ENCODE peak calls at places on chromosomes 3 and 15, in four cellular contexts. C, Q, A and E are unnamed samples.

GRCh38 chr15:89051875-89052274 is 36.4 kb upstream of the ABHD2 start:
- DNase-seq in A (peak), C (no peak), Q (no peak), E (no peak)

GRCh38 chr3:38738630-38739395 is 77.2 kb downstream of the SCN10A start:
- DNase-seq in Q (peak), A (peak), C (no peak), E (peak)

GRCh38 chr3:66675383-66675782 is 174.6 kb upstream of the LRIG1 start:
- DNase-seq in Q (no peak), A (no peak), C (no peak), E (no peak)

GRCh38 chr3:36172699-36173098 is 207.6 kb upstream of the STAC start:
- DNase-seq in Q (no peak), A (no peak), C (no peak), E (no peak)

GRCh38 chr3:52023860-52024764 is 28.4 kb upstream of the RPL29 start:
- DNase-seq in A (no peak), Q (no peak), C (peak), E (no peak)

GRCh38 chr15:79036323-79036722 is 54.3 kb downstream of the RASGRF1 start:
- DNase-seq in A (no peak), C (no peak), Q (no peak), E (no peak)

GRCh38 chr3:71495708-71496472 is 87.6 kb downstream of the FOXP1 start:
- DNase-seq in Q (no peak), A (peak), C (no peak), E (no peak)

GRCh38 chr3:49880581-49881328 is 11.0 kb upstream of the CAMKV start:
- DNase-seq in A (no peak), Q (no peak), C (no peak), E (no peak)

GRCh38 chr15:80182611-80183210 is 29.9 kb downstream of the FAH start:
- DNase-seq in C (no peak), A (no peak), Q (no peak), E (no peak)

GRCh38 chr15:74920472-74920871 is 13.8 kb upstream of the FAM219B start:
- DNase-seq in C (no peak), A (no peak), Q (no peak), E (no peak)

GRCh38 chr15:65420975-65421359 is 1.8 kb downstream of the IGDCC4 start:
- DNase-seq in A (no peak), C (no peak), Q (no peak), E (no peak)
- H3K9ac ChIP-seq in A (no peak), C (no peak), Q (peak), E (peak)

GRCh38 chr15:56165234-56165633 is 78.4 kb downstream of the RFX7 start:
- DNase-seq in C (no peak), Q (no peak), A (no peak), E (no peak)

DNA sequence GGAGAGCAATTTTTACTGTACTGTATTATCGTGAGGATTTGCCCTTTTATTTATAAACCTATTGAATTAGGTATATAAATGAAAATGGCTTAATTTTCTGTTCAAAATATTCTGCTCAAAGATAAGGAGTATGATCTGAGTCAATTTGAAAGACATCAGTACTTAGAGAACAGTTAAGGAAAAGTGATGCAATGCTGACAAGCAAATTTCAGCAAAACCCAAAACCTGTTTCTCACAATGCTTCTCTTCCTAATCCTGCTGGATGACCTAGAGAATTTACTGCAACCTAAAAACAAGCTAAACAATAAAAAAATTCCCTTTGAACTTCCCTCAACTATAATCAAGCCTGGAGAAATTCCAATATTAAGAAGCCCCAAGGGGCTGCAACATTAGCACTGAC is 82.7 kb downstream of the RFX7 start:
- DNase-seq in A (no peak), Q (no peak), C (no peak), E (no peak)
- TF ChIP-seq YY1 in A (no peak), Q (no peak), C (no peak), E (no peak)

DNA sequence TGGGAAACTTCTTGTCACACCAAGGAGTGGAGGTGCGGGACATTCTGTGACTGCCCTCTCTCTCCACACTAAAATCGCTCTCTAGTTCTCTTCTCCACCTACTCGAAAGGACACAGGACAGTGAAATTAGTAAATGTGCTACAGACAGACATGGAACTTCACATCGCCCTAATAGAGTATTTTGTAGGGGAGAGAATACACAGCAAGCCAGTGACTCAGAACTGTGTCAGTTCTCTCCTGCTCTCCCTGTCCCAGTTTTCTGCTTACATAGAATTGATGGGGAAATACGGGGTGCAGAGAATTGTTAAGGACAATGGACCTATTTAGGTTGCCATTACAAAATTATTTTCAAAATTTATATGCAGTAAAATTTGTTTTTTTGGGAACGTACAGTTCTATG is 159.6 kb upstream of the GADL1 start:
- DNase-seq in Q (no peak), A (no peak), C (no peak), E (no peak)
- TF ChIP-seq SUZ12 in Q (no peak), A (no peak), C (no peak), E (no peak)

GRCh38 chr3:80769683-80770082 is 991.8 kb downstream of the GBE1 start:
- DNase-seq in C (no peak), Q (no peak), A (no peak), E (peak)
- H3K9ac ChIP-seq in C (no peak), Q (no peak), A (no peak), E (peak)

GRCh38 chr3:195207731-195208130 is 63.2 kb downstream of the XXYLT1 start:
- DNase-seq in A (no peak), Q (no peak), C (no peak), E (no peak)

GRCh38 chr3:195207056-195207455 is 63.9 kb downstream of the XXYLT1 start:
- DNase-seq in C (no peak), Q (no peak), A (no peak), E (no peak)

GRCh38 chr3:195208183-195208582 is 62.8 kb downstream of the XXYLT1 start:
- DNase-seq in Q (no peak), C (peak), A (no peak), E (no peak)

GRCh38 chr3:195203631-195204030 is 67.3 kb downstream of the XXYLT1 start:
- DNase-seq in Q (no peak), A (no peak), C (no peak), E (no peak)

GRCh38 chr3:195204360-195205166 is 66.4 kb downstream of the XXYLT1 start:
- DNase-seq in A (no peak), C (peak), Q (no peak), E (no peak)
- TF ChIP-seq YY1 in A (no peak), C (no peak), Q (no peak), E (no peak)